ENCODE peak calls at places on chromosome 15, in ten cellular contexts. One of them, this sample, is unnamed.

GRCh38 chr15:33309602-33310276 is 1.0 kb upstream of the RYR3 start:
- DNase-seq in type B pancreatic cell: no peak
- DNase-seq in effector CD4-positive, alpha-beta T cell: no peak
- DNase-seq in GM12865: peak; percentile 70
- DNase-seq in heart left ventricle: no peak
- DNase-seq in EL: no peak
- DNase-seq in mucosa of descending colon: no peak
- DNase-seq in Peyer's patch: no peak
- DNase-seq in HEK293T: peak; percentile 13
- DNase-seq in lower lobe of right lung: no peak
- DNase-seq in this sample: peak; percentile 36

GRCh38 chr15:39084683-39085530 is 496.0 kb upstream of the THBS1 start:
- DNase-seq in type B pancreatic cell: no peak
- DNase-seq in effector CD4-positive, alpha-beta T cell: no peak
- DNase-seq in GM12865: peak; percentile 20
- DNase-seq in heart left ventricle: peak; percentile 52
- DNase-seq in EL: peak; percentile 46
- DNase-seq in mucosa of descending colon: peak; percentile 29
- DNase-seq in Peyer's patch: no peak
- DNase-seq in HEK293T: no peak
- DNase-seq in lower lobe of right lung: peak; percentile 46
- DNase-seq in this sample: no peak

GRCh38 chr15:96344120-96344705 is 13.7 kb downstream of the NR2F2 start:
- DNase-seq in type B pancreatic cell: no peak
- DNase-seq in effector CD4-positive, alpha-beta T cell: no peak
- DNase-seq in GM12865: no peak
- DNase-seq in heart left ventricle: no peak
- DNase-seq in EL: peak; percentile 1
- DNase-seq in mucosa of descending colon: no peak
- DNase-seq in Peyer's patch: peak; percentile 36
- DNase-seq in HEK293T: no peak
- DNase-seq in lower lobe of right lung: no peak
- DNase-seq in this sample: no peak

GRCh38 chr15:67918205-67918861 is 78.5 kb upstream of the RNU6-1 start:
- DNase-seq in type B pancreatic cell: no peak
- DNase-seq in effector CD4-positive, alpha-beta T cell: no peak
- DNase-seq in GM12865: no peak
- DNase-seq in heart left ventricle: no peak
- DNase-seq in EL: no peak
- DNase-seq in mucosa of descending colon: no peak
- DNase-seq in Peyer's patch: no peak
- DNase-seq in HEK293T: no peak
- DNase-seq in lower lobe of right lung: no peak
- DNase-seq in this sample: no peak

GRCh38 chr15:99055555-99056134 is 48.1 kb upstream of the PGPEP1L start:
- DNase-seq in type B pancreatic cell: no peak
- DNase-seq in effector CD4-positive, alpha-beta T cell: no peak
- DNase-seq in GM12865: no peak
- DNase-seq in heart left ventricle: no peak
- DNase-seq in EL: no peak
- DNase-seq in mucosa of descending colon: no peak
- DNase-seq in Peyer's patch: no peak
- DNase-seq in HEK293T: no peak
- DNase-seq in lower lobe of right lung: no peak
- DNase-seq in this sample: no peak

GRCh38 chr15:25481208-25481862 is 42.5 kb upstream of the UBE3A start:
- DNase-seq in type B pancreatic cell: no peak
- DNase-seq in effector CD4-positive, alpha-beta T cell: no peak
- DNase-seq in GM12865: no peak
- DNase-seq in heart left ventricle: no peak
- DNase-seq in EL: no peak
- DNase-seq in mucosa of descending colon: peak; percentile 28
- DNase-seq in Peyer's patch: no peak
- DNase-seq in HEK293T: no peak
- DNase-seq in lower lobe of right lung: no peak
- DNase-seq in this sample: no peak

GRCh38 chr15:66098019-66098363 is 155.6 kb downstream of the MEGF11 start:
- DNase-seq in type B pancreatic cell: no peak
- DNase-seq in effector CD4-positive, alpha-beta T cell: no peak
- DNase-seq in GM12865: no peak
- DNase-seq in heart left ventricle: no peak
- DNase-seq in EL: no peak
- DNase-seq in mucosa of descending colon: no peak
- DNase-seq in Peyer's patch: no peak
- DNase-seq in HEK293T: no peak
- DNase-seq in lower lobe of right lung: no peak
- DNase-seq in this sample: no peak

GRCh38 chr15:97961067-97961954 is 808 bp downstream of the ARRDC4 start:
- DNase-seq in type B pancreatic cell: no peak
- DNase-seq in effector CD4-positive, alpha-beta T cell: no peak
- DNase-seq in GM12865: no peak
- DNase-seq in heart left ventricle: peak; percentile 76
- DNase-seq in EL: peak; percentile 40
- DNase-seq in mucosa of descending colon: peak; percentile 80
- DNase-seq in Peyer's patch: peak; percentile 69
- DNase-seq in HEK293T: peak; percentile 22
- DNase-seq in lower lobe of right lung: peak; percentile 76
- DNase-seq in this sample: peak; percentile 8

GRCh38 chr15:31016446-31016915 is 25.1 kb upstream of the MTMR10 start:
- DNase-seq in type B pancreatic cell: no peak
- DNase-seq in effector CD4-positive, alpha-beta T cell: no peak
- DNase-seq in GM12865: no peak
- DNase-seq in heart left ventricle: no peak
- DNase-seq in EL: peak; percentile 86
- DNase-seq in mucosa of descending colon: no peak
- DNase-seq in Peyer's patch: no peak
- DNase-seq in HEK293T: no peak
- DNase-seq in lower lobe of right lung: no peak
- DNase-seq in this sample: no peak

This sample was measured in GM13976.